ENCODE peak calls at places on chromosomes 12 and 14, in six cellular contexts. G is activated T-cell treated with anti-CD3 and anti-CD28 coated beads, Interleukin-2, amount 50 U/mL, for 72 hours; S is NCI-H524; O is psoas muscle; J is T1000; I is stimulated activated CD4-positive, alpha-beta T cell treated with anti-CD3 and anti-CD28 coated beads, Interleukin-1b, Interleukin-23, amount 100 ng/mL, for 24 hours. Z is an unnamed sample.

GRCh38 chr12:104296718-104297117 is 6.8 kb upstream of the EID3 start:
- DNase-seq in G (no peak), I (no peak), J (no peak), O (no peak), S (no peak), Z (no peak)

GRCh38 chr14:93981316-93981715 is 4.9 kb upstream of the ASB2 start:
- DNase-seq in O (peak; percentile 60), G (no peak), J (no peak), S (no peak), I (no peak), Z (no peak)

GRCh38 chr12:62252576-62252975 is 7.6 kb upstream of the USP15 start:
- DNase-seq in I (no peak), G (no peak), O (no peak), S (no peak), J (no peak), Z (no peak)

GRCh38 chr12:31589896-31590729 is 823 bp downstream of the DENND5B start:
- DNase-seq in I (peak; percentile 8), G (peak; percentile 46), O (peak; percentile 84), J (peak; percentile 59), S (peak; percentile 15), Z (peak; percentile 85)

GRCh38 chr12:26037615-26038180 is 79.2 kb downstream of the RASSF8 start:
- DNase-seq in G (no peak), I (no peak), J (no peak), O (no peak), S (no peak), Z (no peak)

GRCh38 chr14:84750763-84751554 is 779.0 kb upstream of the FLRT2 start:
- DNase-seq in J (no peak), G (no peak), I (no peak), O (no peak), S (no peak), Z (no peak)

GRCh38 chr14:39488600-39488999 is 56.4 kb upstream of the FBXO33 start:
- DNase-seq in O (no peak), G (no peak), I (no peak), J (no peak), S (peak; percentile 8), Z (no peak)

GRCh38 chr12:53170876-53171724 is 9.4 kb upstream of the ZNF740 start:
- DNase-seq in S (no peak), I (no peak), J (no peak), G (no peak), O (no peak), Z (no peak)

GRCh38 chr12:42779186-42779859 is 189.8 kb upstream of the PRICKLE1 start:
- DNase-seq in G (no peak), J (peak; percentile 38), S (no peak), I (no peak), O (peak; percentile 58), Z (no peak)

GRCh38 chr12:76250256-76250655 is 98.0 kb downstream of the BBS10 start:
- DNase-seq in G (no peak), J (no peak), I (no peak), O (no peak), S (no peak), Z (no peak)

Z was measured in pancreas.